ENCODE peak calls at places on chromosomes 12 and 14, in four cellular contexts. K is upper lobe of right lung; H is CD8-positive, alpha-beta T cell; T is CD4-positive, alpha-beta memory T cell. D is an unnamed sample.

GRCh38 chr14:77372304-77372841 is 4.5 kb downstream of the TMED8 start:
- DNase-seq in K (no peak), H (no peak), T (no peak), D (peak)

GRCh38 chr14:91315844-91316267 is 71.4 kb upstream of the GPR68 start:
- DNase-seq in T (peak), H (peak), K (no peak), D (peak)

GRCh38 chr14:70073924-70074566 is 114.7 kb downstream of the SLC8A3 start:
- DNase-seq in T (no peak), H (no peak), K (peak), D (peak)

GRCh38 chr12:24499151-24500146 is 449.5 kb downstream of the BCAT1 start:
- DNase-seq in H (no peak), T (no peak), K (no peak), D (no peak)

GRCh38 chr14:58572092-58572853 is 65.5 kb upstream of the DACT1 start:
- DNase-seq in K (no peak), T (peak), H (no peak), D (no peak)

GRCh38 chr12:99455350-99456037 is 192.1 kb upstream of the GARIN6 start:
- DNase-seq in K (no peak), H (no peak), T (no peak), D (no peak)

GRCh38 chr14:51901475-51902024 is 41.1 kb downstream of the GNG2 start:
- DNase-seq in K (no peak), T (peak), H (no peak), D (no peak)

GRCh38 chr14:20247651-20248246 is 8.7 kb downstream of the OR11H4 start:
- DNase-seq in H (no peak), K (no peak), T (no peak), D (peak)

GRCh38 chr14:75977544-75977943 is 4.3 kb downstream of the TGFB3 start:
- DNase-seq in K (no peak), T (no peak), H (no peak), D (no peak)

GRCh38 chr14:36997843-36998242 is 174.6 kb downstream of the SLC25A21 start:
- DNase-seq in K (no peak), T (no peak), H (no peak), D (no peak)

GRCh38 chr12:54141534-54142475 is 47.0 kb downstream of the SMUG1 start:
- DNase-seq in K (no peak), H (no peak), T (no peak), D (no peak)

GRCh38 chr12:25322351-25322750 is 71.6 kb upstream of the KRAS start:
- DNase-seq in K (no peak), T (no peak), H (no peak), D (no peak)

GRCh38 chr12:4849024-4849594 is 60.6 kb upstream of the KCNA1 start:
- DNase-seq in K (no peak), H (no peak), T (no peak), D (peak)

GRCh38 chr14:50532502-50533313 is at the start of gene MAP4K5:
- DNase-seq in H (peak), T (peak), K (peak), D (peak)

GRCh38 chr14:50529288-50530179 is 2.8 kb downstream of the MAP4K5 start:
- DNase-seq in H (no peak), K (no peak), T (no peak), D (no peak)

GRCh38 chr14:50531595-50532501 is 521 bp downstream of the MAP4K5 start:
- DNase-seq in K (peak), H (peak), T (peak), D (peak)

GRCh38 chr14:50530358-50530757 is 2.0 kb downstream of the MAP4K5 start:
- DNase-seq in K (no peak), H (no peak), T (no peak), D (no peak)

GRCh38 chr14:50530794-50531193 is 1.6 kb downstream of the MAP4K5 start:
- DNase-seq in H (no peak), T (no peak), K (no peak), D (no peak)
- H3K4me3 ChIP-seq in H (no peak), T (no peak), K (peak), D (peak)

GRCh38 chr14:101849125-101849524 is 87.6 kb downstream of the PPP2R5C start:
- DNase-seq in H (no peak), T (no peak), K (no peak), D (peak)
- H3K4me3 ChIP-seq in H (no peak), T (no peak), K (no peak), D (no peak)

GRCh38 chr12:102478416-102479098 is 1.8 kb downstream of the IGF1 start:
- DNase-seq in K (no peak), T (no peak), H (peak), D (peak)
- H3K4me3 ChIP-seq in K (peak), T (no peak), H (peak), D (peak)

GRCh38 chr14:60485600-60486251 is at the start of gene C14orf39:
- DNase-seq in T (no peak), K (no peak), H (no peak), D (no peak)
- H3K4me3 ChIP-seq in T (no peak), K (no peak), H (peak), D (no peak)

GRCh38 chr12:129185855-129186254 is 332.6 kb downstream of the GLT1D1 start:
- DNase-seq in K (no peak), T (no peak), H (no peak), D (no peak)
- H3K4me3 ChIP-seq in K (no peak), T (no peak), H (no peak), D (no peak)

GRCh38 chr12:68632486-68632885 is 21.8 kb downstream of the RAP1B start:
- DNase-seq in H (no peak), T (no peak), K (no peak), D (no peak)
- H3K4me3 ChIP-seq in H (no peak), T (no peak), K (no peak), D (no peak)

DNA sequence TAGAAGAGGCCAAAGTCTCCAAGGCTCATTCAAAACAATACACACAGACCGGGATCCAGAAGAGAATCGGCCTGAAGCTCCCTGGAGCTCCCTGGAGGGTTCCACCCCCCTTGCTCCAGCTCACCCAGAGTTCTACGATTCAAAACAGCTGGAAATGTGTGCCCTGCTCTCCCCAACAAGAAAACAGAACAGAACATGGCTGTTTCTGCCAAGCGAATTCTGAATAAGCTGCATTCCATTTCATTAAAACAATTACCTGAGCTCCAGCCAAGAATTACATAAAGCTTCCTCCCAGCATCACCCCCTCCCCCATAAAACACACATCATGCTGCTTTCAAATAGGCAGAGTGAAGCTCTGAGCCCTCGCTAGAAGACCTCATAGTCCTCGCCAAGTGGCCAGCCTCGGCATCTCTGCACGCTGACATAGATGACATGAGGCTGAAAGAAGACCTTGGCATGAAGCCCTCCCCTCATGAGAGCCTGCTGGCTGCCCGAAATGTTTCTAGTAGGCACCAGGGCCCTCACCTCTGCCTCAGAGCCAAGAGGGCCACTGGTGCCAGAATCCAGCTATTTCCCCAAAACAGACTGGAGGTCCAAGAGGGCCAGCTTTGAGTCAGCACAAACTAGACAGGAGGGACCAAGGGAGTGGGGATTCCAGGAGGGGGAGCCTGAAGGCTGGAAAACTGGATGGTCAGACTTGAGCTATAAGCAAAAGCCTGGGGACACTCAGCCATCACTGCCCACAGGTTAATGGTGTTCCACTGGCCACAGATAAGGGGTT is 8.3 kb downstream of the PXN start:
- DNase-seq in H (no peak), T (no peak), K (no peak), D (no peak)
- H3K4me3 ChIP-seq in H (no peak), T (no peak), K (no peak), D (no peak)

DNA sequence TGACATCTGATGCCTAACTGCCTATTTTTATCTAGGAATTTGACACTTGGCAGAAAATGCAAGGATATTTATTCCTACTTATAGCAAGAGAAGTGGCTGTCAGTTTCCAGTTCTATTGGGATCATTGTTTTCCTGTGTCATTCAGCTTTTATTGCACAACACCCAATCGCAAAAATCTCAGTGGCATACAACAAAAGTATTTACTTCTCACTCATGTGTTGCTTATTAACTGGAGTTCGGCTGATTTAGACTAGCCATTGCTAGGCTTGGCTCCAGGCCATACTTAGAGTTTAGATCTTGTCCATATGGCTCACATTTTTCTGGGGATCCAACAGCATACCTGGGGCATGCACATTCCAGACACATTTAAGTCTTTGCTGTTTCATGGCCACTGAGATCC is 218.6 kb upstream of the SYT1 start:
- DNase-seq in H (no peak), T (no peak), K (no peak), D (no peak)
- H3K4me3 ChIP-seq in H (no peak), T (no peak), K (no peak), D (no peak)

DNA sequence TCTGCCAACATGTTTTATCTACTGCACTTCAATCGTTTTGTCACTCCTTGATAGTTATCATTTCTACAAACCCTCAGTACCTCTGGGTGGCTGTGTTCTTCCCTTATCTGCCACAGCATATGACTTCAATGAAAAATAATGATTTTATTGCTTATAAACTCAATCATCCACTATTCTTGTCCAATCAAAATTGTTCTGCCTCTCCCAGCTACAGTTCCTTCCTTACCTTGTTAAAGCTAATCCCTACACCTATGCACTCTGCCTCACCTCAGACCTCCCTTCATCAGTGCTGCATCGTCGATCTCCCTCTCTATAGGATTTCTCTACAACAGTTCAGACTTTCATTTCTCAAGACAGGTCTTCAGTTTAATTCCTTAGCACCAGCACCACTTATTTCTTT is 58.8 kb downstream of the ERGIC2 start:
- DNase-seq in H (no peak), T (no peak), K (no peak), D (no peak)
- H3K4me3 ChIP-seq in H (no peak), T (no peak), K (no peak), D (no peak)